ENCODE peak calls at places on chromosome 7, in seven cellular contexts. V, W, D, H, Y, I and F are unnamed samples. For H3K27me3, the result is how much of the 10 kb centered on the place peaks cover.

GRCh38 chr7:69664433-69664832 is 66.2 kb downstream of the AUTS2 start:
- DNase-seq in V (no peak), Y (no peak), H (no peak), W (no peak), I (no peak), D (no peak), F (no peak)

GRCh38 chr7:30894866-30895408 is 16.7 kb upstream of the AQP1 start:
- DNase-seq in D (no peak), V (no peak), W (no peak), I (no peak), Y (peak), H (no peak), F (no peak)

GRCh38 chr7:17651296-17651695 is 289.0 kb downstream of the SNX13 start:
- DNase-seq in V (no peak), H (peak), I (no peak), D (no peak), W (no peak), Y (no peak), F (no peak)

GRCh38 chr7:81725496-81726117 is 44.2 kb downstream of the HGF start:
- DNase-seq in I (peak), V (peak), W (no peak), Y (peak), D (no peak), H (peak), F (peak)

GRCh38 chr7:20574784-20575757 is 40.4 kb upstream of the ABCB5 start:
- DNase-seq in V (no peak), W (no peak), I (peak), Y (no peak), D (peak), H (no peak), F (no peak)

GRCh38 chr7:46011501-46011900 is 90.4 kb upstream of the IGFBP3 start:
- DNase-seq in D (no peak), W (no peak), I (no peak), V (no peak), H (no peak), Y (no peak), F (no peak)

GRCh38 chr7:70484255-70484654 is 647.7 kb upstream of the GALNT17 start:
- DNase-seq in D (no peak), Y (no peak), V (no peak), W (no peak), H (no peak), I (no peak), F (no peak)

GRCh38 chr7:107856806-107857540 is 34.0 kb upstream of the DLD start:
- DNase-seq in W (no peak), I (peak), V (no peak), Y (no peak), H (no peak), D (no peak), F (no peak)

GRCh38 chr7:1225462-1226154 is 7.1 kb upstream of the UNCX start:
- DNase-seq in D (no peak), W (no peak), I (no peak), Y (peak), H (no peak), V (no peak), F (no peak)

GRCh38 chr7:141079223-141079622 is 5.4 kb downstream of the TMEM178B start:
- DNase-seq in H (no peak), I (no peak), W (no peak), V (no peak), Y (no peak), D (no peak), F (no peak)

GRCh38 chr7:141074162-141074989 is 512 bp downstream of the TMEM178B start:
- DNase-seq in I (no peak), D (no peak), Y (peak), H (no peak), W (no peak), V (peak), F (no peak)

GRCh38 chr7:141073641-141074161 is at the start of gene TMEM178B:
- DNase-seq in Y (peak), H (no peak), V (no peak), D (no peak), W (no peak), I (no peak), F (no peak)

GRCh38 chr7:141074997-141075396 is 1.1 kb downstream of the TMEM178B start:
- DNase-seq in H (no peak), W (no peak), I (no peak), Y (no peak), D (no peak), V (no peak), F (no peak)

DNA sequence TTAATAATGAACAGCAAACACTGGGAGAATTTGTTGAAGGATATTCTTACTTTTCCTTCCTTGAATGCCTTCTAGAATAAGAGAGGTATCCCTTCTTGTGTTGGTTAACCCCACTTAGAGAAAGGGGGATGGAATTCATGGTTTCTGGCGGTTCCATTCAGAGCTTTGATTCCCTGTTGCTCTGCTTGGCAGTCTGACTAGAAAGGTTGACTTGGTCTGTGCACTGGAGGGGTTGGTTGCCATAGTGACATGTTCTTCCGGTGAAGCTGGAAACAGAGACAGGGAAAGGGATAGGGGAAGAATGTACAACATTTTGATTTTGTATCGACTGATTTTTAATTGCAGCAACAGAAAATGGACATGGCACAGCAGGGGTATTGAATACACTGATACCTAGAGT is 2.5 kb downstream of the TMEM178B start:
- DNase-seq in D (no peak), I (no peak), Y (no peak), V (no peak), W (no peak), H (no peak), F (no peak)
- H3K27me3 ChIP-seq in D (half or more), I (under half), Y (half or more), V (under half), W (under half), H (under half), F (half or more)

DNA sequence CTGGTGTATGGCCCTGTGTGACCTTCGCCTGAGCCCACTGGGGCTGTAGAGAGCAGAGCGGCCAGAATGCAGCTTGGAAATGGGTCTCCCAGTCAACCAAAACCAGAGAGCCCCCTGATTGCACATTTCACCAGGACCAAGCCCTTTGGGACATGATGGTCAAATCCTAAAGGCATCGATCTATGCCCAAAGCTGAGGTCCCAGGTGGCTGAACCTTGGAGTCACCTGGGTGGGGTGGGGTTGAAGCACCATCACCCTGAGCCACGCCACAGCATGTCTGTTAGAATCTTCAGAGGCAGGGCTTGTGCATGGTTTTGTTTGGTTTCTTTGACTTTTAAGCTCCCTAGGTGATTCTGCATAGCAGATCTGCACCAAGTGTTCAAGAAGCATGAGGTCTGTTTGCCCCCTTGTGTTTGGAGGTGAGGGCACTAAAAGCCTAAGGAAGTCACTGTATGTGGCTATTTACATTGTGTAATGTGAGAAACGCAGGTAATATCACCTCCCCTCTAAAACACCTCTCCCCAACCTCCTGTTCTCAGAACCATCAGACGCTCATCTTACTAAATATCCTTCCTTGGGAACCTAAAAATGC is 9.6 kb downstream of the PKD1L1 start:
- DNase-seq in Y (peak), D (no peak), W (no peak), H (no peak), V (peak), I (no peak), F (no peak)
- TF ChIP-seq CTCF in Y (peak), D (no peak), W (no peak), H (peak), V (no peak), I (no peak), F (peak)

GRCh38 chr7:121334875-121335648 is 6.3 kb downstream of the WNT16 start:
- DNase-seq in Y (no peak), V (no peak), W (no peak), H (peak), D (no peak), I (peak), F (no peak)
- H3K27me3 ChIP-seq in Y (half or more), V (under half), W (half or more), H (under half), D (half or more), I (under half), F (under half)

DNA sequence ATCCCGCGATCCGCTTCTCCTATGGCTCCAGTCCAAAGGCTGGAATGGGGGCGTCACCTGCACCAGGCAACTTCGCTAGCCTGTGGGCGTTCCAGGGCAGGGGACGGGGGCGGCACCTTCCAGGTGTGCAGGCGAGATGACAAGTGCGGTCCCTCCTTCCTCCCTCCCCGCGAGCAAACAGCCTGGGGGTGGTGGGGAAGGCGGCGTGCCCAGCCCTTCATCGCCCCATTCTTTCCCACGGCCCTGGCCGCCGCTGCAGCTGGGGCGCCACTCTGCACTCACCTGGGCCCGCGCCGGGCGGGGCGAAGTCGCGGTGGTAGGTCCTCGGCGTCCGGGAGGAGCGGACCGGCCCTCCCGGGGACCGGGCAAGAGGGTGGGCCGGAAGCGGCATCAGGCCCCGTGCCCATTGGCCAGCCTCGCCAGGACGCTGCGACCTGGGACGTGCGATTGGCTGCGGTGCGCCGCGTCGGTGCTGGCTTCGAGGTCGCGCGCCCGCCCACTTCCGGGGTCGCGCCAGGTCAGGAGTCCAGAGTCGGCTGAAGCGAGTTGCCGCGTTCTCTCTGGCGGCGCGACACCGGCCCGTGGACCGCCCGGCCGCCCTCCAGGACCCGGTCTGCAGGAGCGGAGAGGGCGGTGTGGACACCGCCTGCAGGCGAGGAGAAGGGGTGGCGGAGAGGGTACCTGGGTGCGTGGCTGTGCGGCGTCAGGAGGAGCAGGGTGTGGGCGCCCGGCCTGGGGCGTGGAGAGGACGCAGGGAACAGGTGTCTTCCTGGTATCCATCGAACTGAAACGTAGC is at the start of gene TECPR1:
- DNase-seq in I (peak), H (peak), D (peak), Y (peak), W (peak), V (peak), F (peak)
- TF ChIP-seq CTCF in I (no peak), H (no peak), D (no peak), Y (no peak), W (no peak), V (no peak), F (no peak)

DNA sequence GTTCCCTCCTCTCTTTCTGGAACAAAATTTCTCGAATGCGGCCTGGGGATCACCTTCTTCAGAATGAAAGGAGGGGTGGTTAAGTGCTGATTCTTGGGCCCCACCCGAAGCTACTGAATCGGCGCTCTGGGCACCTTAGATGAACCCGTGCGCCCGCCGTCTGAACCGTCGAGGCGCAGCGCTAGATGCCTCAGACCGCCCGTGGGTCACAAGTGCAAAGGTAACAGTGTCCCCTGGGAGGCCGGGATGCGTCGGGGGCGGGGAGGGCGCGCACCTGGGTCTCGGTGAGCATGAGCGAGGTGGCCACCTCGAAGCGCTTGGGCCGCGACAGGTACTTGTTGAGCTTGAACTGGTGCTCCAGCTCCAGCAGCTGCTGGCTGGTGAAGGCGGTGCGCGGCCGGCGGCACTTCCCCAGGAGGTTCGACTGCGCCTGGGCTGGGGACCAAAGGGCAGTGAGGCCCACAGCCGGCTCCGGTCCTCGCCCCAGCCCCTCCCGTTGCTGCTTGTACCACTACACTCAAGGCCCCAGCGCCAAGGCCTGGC is 4.2 kb downstream of the MNX1 start:
- DNase-seq in Y (no peak), H (no peak), D (no peak), I (no peak), W (no peak), V (no peak), F (no peak)
- H3K27me3 ChIP-seq in Y (under half), H (half or more), D (half or more), I (half or more), W (half or more), V (half or more), F (half or more)

GRCh38 chr7:117135553-117135891 is 182.2 kb downstream of the ST7 start:
- DNase-seq in W (no peak), Y (no peak), V (no peak), H (no peak), D (no peak), I (no peak), F (no peak)
- TF ChIP-seq CTCF in W (no peak), Y (no peak), V (no peak), H (no peak), D (no peak), I (no peak), F (no peak)

GRCh38 chr7:25852995-25853713 is 298.8 kb upstream of the NFE2L3 start:
- DNase-seq in W (no peak), D (no peak), Y (no peak), H (no peak), V (no peak), I (no peak), F (no peak)

GRCh38 chr7:25851332-25852248 is 300.4 kb upstream of the NFE2L3 start:
- DNase-seq in I (peak), Y (peak), D (peak), W (peak), H (peak), V (peak), F (peak)

GRCh38 chr7:25854059-25854458 is 297.9 kb upstream of the NFE2L3 start:
- DNase-seq in D (no peak), Y (no peak), I (no peak), V (no peak), H (no peak), W (no peak), F (no peak)

GRCh38 chr7:25850730-25851129 is 301.3 kb upstream of the NFE2L3 start:
- DNase-seq in H (no peak), Y (no peak), V (peak), W (no peak), I (no peak), D (no peak), F (no peak)

GRCh38 chr7:25852249-25852994 is 299.6 kb upstream of the NFE2L3 start:
- DNase-seq in V (peak), W (no peak), I (no peak), D (no peak), Y (no peak), H (no peak), F (no peak)
- H3K27me3 ChIP-seq in V (under half), W (half or more), I (under half), D (half or more), Y (half or more), H (under half), F (under half)